ENCODE peak calls at places on chromosomes 7 and 10, in seven cellular contexts. N is A549, X is breast epithelium, R is body of pancreas, V is NB4, A is adrenal gland, C is uterus. E is an unnamed sample.

GRCh38 chr7:71613316-71613715 is 481.4 kb downstream of the GALNT17 start:
- DNase-seq in V (no peak), A (no peak), C (no peak), N (no peak), R (no peak), X (no peak), E (no peak)

GRCh38 chr7:29871787-29872398 is 65.6 kb downstream of the WIPF3 start:
- DNase-seq in C (no peak), N (no peak), A (no peak), X (no peak), V (no peak), R (no peak), E (no peak)

GRCh38 chr10:118910702-118911101 is 118.8 kb upstream of the NANOS1 start:
- DNase-seq in C (no peak), X (no peak), A (no peak), R (no peak), N (no peak), V (no peak), E (no peak)

GRCh38 chr10:48778193-48778857 is 93.7 kb downstream of the WDFY4 start:
- DNase-seq in A (no peak), V (no peak), X (no peak), N (no peak), C (no peak), R (no peak), E (no peak)

GRCh38 chr7:131501422-131501821 is 55.0 kb downstream of the PODXL start:
- DNase-seq in V (peak; percentile 52), A (no peak), X (no peak), R (no peak), C (no peak), N (no peak), E (no peak)

GRCh38 chr10:17181751-17182150 is 19.7 kb downstream of the TRDMT1 start:
- DNase-seq in X (no peak), V (no peak), C (no peak), N (no peak), R (no peak), A (no peak), E (no peak)

GRCh38 chr7:64849250-64849923 is 53.7 kb upstream of the ZNF273 start:
- DNase-seq in C (no peak), R (no peak), X (no peak), A (no peak), V (peak; percentile 93), N (no peak), E (peak; percentile 55)

GRCh38 chr7:105675873-105676484 is 94.7 kb upstream of the EFCAB10 start:
- DNase-seq in C (no peak), N (no peak), V (peak; percentile 48), X (no peak), R (peak; percentile 31), A (peak; percentile 60), E (no peak)

GRCh38 chr7:139054101-139054500 is 18.3 kb upstream of the ZC3HAV1L start:
- DNase-seq in A (no peak), X (no peak), C (no peak), N (no peak), V (no peak), R (no peak), E (no peak)

GRCh38 chr7:50159154-50159553 is 66.1 kb upstream of the ZPBP start:
- DNase-seq in A (no peak), R (no peak), X (no peak), C (no peak), N (no peak), V (no peak), E (no peak)

GRCh38 chr10:48444266-48444665 is 137.8 kb downstream of the MAPK8 start:
- DNase-seq in X (no peak), V (peak; percentile 70), R (no peak), A (no peak), N (no peak), C (no peak), E (peak; percentile 49)

GRCh38 chr7:108016841-108017775 is 14.1 kb upstream of the LAMB1 start:
- DNase-seq in R (no peak), C (no peak), V (peak; percentile 21), N (peak; percentile 40), A (no peak), X (no peak), E (no peak)

GRCh38 chr10:34548466-34548865 is 266.6 kb downstream of the PARD3 start:
- DNase-seq in N (no peak), V (no peak), R (no peak), C (no peak), A (no peak), X (no peak), E (no peak)

GRCh38 chr7:127943541-127944521 is 87.4 kb downstream of the LRRC4 start:
- DNase-seq in R (no peak), V (no peak), X (no peak), C (no peak), A (peak; percentile 22), N (no peak), E (no peak)

GRCh38 chr7:135666156-135666555 is 3.8 kb downstream of the STMP1 start:
- DNase-seq in C (no peak), V (no peak), X (no peak), R (no peak), A (no peak), N (no peak), E (no peak)

GRCh38 chr7:33673029-33673700 is 232.2 kb upstream of the BMPER start:
- DNase-seq in R (no peak), N (no peak), V (no peak), C (no peak), A (no peak), X (no peak), E (no peak)

GRCh38 chr7:48132792-48133191 is 38.5 kb upstream of the ABCA13 start:
- DNase-seq in X (no peak), R (no peak), N (no peak), A (no peak), V (no peak), C (no peak), E (no peak)

GRCh38 chr10:130443236-130443635 is 307.0 kb downstream of the GLRX3 start:
- DNase-seq in A (no peak), X (no peak), N (no peak), R (no peak), V (no peak), C (no peak), E (no peak)

GRCh38 chr7:120028636-120029035 is 244.3 kb upstream of the KCND2 start:
- DNase-seq in C (no peak), X (no peak), R (no peak), V (no peak), N (no peak), A (no peak), E (no peak)

GRCh38 chr7:105672820-105673219 is 91.5 kb upstream of the EFCAB10 start:
- DNase-seq in N (no peak), X (no peak), V (no peak), R (no peak), A (no peak), C (no peak), E (no peak)

GRCh38 chr10:79074732-79075131 is 6.0 kb downstream of the ZMIZ1 start:
- DNase-seq in N (no peak), X (peak; percentile 65), R (peak; percentile 86), C (no peak), A (no peak), V (no peak), E (no peak)
- TF ChIP-seq POLR2A in N (no peak), X (no peak), R (no peak), C (no peak), A (no peak), V (no peak), E (no peak)

GRCh38 chr10:132960651-132961419 is 18.5 kb upstream of the CFAP46 start:
- DNase-seq in N (no peak), A (no peak), V (no peak), R (peak; percentile 10), X (no peak), C (no peak), E (no peak)

GRCh38 chr10:132961420-132961803 is 19.0 kb upstream of the CFAP46 start:
- DNase-seq in V (no peak), C (no peak), R (peak; percentile 12), N (no peak), X (no peak), A (no peak), E (no peak)

GRCh38 chr10:132962623-132963429 is 20.5 kb upstream of the CFAP46 start:
- DNase-seq in V (no peak), C (no peak), X (no peak), A (no peak), R (no peak), N (no peak), E (no peak)

GRCh38 chr10:132963430-132963960 is 21.1 kb upstream of the CFAP46 start:
- DNase-seq in C (no peak), R (no peak), X (no peak), N (no peak), V (no peak), A (no peak), E (no peak)

DNA sequence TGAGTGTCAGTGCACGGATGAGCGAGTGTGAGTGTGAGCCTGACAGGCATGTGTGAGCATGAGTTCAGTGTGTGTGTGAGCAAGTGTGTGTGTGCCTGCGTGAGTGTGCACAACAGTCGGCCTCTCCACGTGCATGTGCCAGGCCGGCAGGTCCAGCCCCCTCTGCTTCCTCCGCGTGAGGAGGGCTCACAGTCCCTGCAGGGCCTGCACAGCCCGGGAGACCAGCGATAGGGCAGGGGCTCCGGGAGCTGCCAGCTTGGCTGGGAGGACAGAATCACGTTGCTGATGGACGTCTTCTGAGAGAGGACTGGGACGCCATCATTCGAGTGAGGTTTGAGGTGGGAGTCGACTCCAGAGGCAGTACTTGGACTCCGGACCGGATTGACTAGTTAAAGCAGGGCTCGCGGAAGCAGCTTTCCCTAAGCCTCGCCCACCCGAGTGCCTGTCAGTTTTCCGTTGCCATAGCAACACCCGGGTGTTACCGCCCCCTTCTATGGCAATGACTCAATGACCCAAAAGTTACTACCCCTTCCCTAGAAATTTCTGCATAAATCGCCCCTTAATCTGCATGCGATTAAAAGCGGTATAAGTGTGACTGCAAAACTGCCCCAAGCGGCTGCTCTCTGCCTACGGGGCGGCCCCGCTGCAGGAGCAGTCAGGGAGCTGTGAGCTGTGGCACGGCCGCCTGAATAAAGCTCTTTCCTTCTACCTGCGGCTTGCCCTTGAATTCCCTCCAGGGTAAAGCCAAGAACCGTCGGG is 19.7 kb upstream of the CFAP46 start:
- DNase-seq in X (peak; percentile 44), V (no peak), A (peak; percentile 77), R (peak; percentile 56), N (peak; percentile 31), C (peak; percentile 37), E (no peak)
- TF ChIP-seq POLR2A in X (no peak), V (no peak), A (no peak), R (peak; percentile 31), N (no peak), C (no peak), E (no peak)

DNA sequence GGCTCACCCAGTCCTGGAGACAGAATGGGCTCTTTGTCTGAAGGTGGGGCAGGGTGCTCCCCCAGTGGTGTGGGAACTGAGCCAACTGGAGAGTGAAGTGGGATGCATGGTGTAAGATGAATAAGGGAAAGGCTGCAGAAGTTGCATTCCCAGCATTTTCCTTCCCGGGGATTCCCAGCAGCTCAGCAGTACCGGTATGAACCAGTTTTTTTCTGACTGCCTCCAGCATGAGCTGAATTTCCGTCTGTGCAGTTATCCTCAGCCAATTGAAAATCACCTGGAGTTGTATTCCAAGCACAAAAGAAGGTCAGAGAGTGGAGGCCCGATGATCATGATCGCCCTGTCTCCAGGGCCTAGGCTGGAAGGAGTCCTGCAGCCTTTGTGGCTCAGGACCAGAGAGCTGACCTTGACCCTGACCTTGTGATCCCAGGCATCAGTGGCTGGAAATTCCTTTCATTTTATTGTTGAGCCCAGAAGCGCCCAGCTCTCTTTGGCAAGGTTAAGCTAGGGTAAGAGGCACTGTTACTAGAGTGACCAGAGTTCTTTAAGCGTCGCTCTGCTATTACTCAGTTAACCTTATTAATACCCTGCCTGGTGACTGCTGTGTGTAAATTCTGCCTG is 33.4 kb downstream of the OGDH start:
- DNase-seq in N (peak; percentile 64), V (no peak), R (peak; percentile 50), C (peak; percentile 31), X (peak; percentile 57), A (peak; percentile 88), E (peak; percentile 79)
- TF ChIP-seq POLR2A in N (no peak), V (no peak), R (peak; percentile 26), C (no peak), X (no peak), A (no peak), E (peak; percentile 31)

GRCh38 chr10:69893271-69893900 is 91.7 kb downstream of the COL13A1 start:
- DNase-seq in C (no peak), R (no peak), A (no peak), X (no peak), N (no peak), V (no peak), E (no peak)
- TF ChIP-seq POLR2A in C (no peak), R (no peak), A (no peak), X (no peak), N (no peak), V (no peak), E (no peak)

E was measured in H54.